ENCODE peak calls at places on chromosomes 1 and 21, in five cellular contexts. H is uterus, N is HFF-Myc, Z is epithelial cell of esophagus, W is endothelial cell. M is an unnamed sample.

GRCh38 chr1:184050631-184051030 is 899 bp upstream of the TSEN15 start:
- DNase-seq in N (no peak), Z (no peak), H (no peak), W (no peak), M (no peak)

GRCh38 chr1:196207624-196208204 is 400.5 kb downstream of the KCNT2 start:
- DNase-seq in Z (no peak), W (no peak), N (no peak), H (no peak), M (no peak)

GRCh38 chr1:228226141-228226874 is 18.5 kb downstream of the OBSCN start:
- DNase-seq in Z (no peak), W (no peak), H (no peak), N (no peak), M (no peak)

GRCh38 chr21:32624726-32625125 is 12.5 kb upstream of the CFAP298 start:
- DNase-seq in W (no peak), N (no peak), Z (peak; percentile 72), H (no peak), M (no peak)

GRCh38 chr1:165426745-165427144 is 18.2 kb downstream of the RXRG start:
- DNase-seq in Z (no peak), W (no peak), N (no peak), H (no peak), M (no peak)

GRCh38 chr1:21280011-21280471 is 10.2 kb downstream of the ECE1 start:
- DNase-seq in W (peak; percentile 62), N (no peak), Z (no peak), H (peak; percentile 54), M (no peak)

GRCh38 chr1:156667968-156668709 is 9.1 kb downstream of the NES start:
- DNase-seq in Z (no peak), H (no peak), N (no peak), W (no peak), M (no peak)

GRCh38 chr1:112797221-112797620 is 82.1 kb upstream of the PPM1J start:
- DNase-seq in W (no peak), N (no peak), H (no peak), Z (no peak), M (no peak)

GRCh38 chr1:13911697-13912619 is 212.0 kb downstream of the PRDM2 start:
- DNase-seq in W (no peak), Z (no peak), N (no peak), H (no peak), M (no peak)

GRCh38 chr1:237851209-237851845 is 39.4 kb downstream of the ZP4 start:
- DNase-seq in H (no peak), W (peak; percentile 71), N (no peak), Z (peak; percentile 77), M (no peak)

GRCh38 chr1:154609398-154610380 is 1.7 kb upstream of the ADAR start:
- DNase-seq in H (no peak), Z (peak; percentile 62), N (no peak), W (no peak), M (no peak)

GRCh38 chr1:226654508-226655124 is 84.5 kb downstream of the ITPKB start:
- DNase-seq in H (no peak), W (no peak), Z (no peak), N (no peak), M (no peak)

GRCh38 chr1:57307382-57307781 is 116.5 kb downstream of the DAB1 start:
- DNase-seq in W (no peak), Z (peak; percentile 36), N (peak; percentile 12), H (no peak), M (no peak)

GRCh38 chr21:26572668-26573381 is at the start of gene CYYR1:
- DNase-seq in N (no peak), W (peak; percentile 55), H (no peak), Z (peak; percentile 35), M (no peak)

GRCh38 chr21:14952916-14953315 is 111.9 kb downstream of the NRIP1 start:
- DNase-seq in Z (no peak), W (no peak), N (no peak), H (no peak), M (no peak)

GRCh38 chr1:229378586-229379442 is 36.0 kb upstream of the CCSAP start:
- DNase-seq in Z (no peak), W (no peak), N (no peak), H (no peak), M (no peak)

GRCh38 chr1:29324771-29325351 is 88.5 kb downstream of the PTPRU start:
- DNase-seq in W (peak; percentile 38), Z (peak; percentile 13), N (no peak), H (no peak), M (no peak)

GRCh38 chr1:54237656-54238055 is 37.7 kb downstream of the MRPL37 start:
- DNase-seq in Z (no peak), H (no peak), N (no peak), W (no peak), M (no peak)

GRCh38 chr1:93556291-93556690 is 108.4 kb downstream of the FNBP1L start:
- DNase-seq in W (no peak), N (no peak), H (no peak), Z (no peak), M (no peak)

GRCh38 chr1:246219508-246220030 is 287.5 kb downstream of the SMYD3 start:
- DNase-seq in Z (peak; percentile 12), H (no peak), N (peak; percentile 4), W (no peak), M (no peak)

GRCh38 chr1:9676815-9677393 is 25.4 kb downstream of the PIK3CD start:
- DNase-seq in H (no peak), W (no peak), Z (no peak), N (no peak), M (no peak)

GRCh38 chr1:208174736-208175507 is 69.3 kb downstream of the PLXNA2 start:
- DNase-seq in Z (no peak), N (no peak), H (no peak), W (no peak), M (no peak)

GRCh38 chr1:27145934-27146354 is 9.0 kb downstream of the SLC9A1 start:
- DNase-seq in Z (peak; percentile 91), H (peak; percentile 71), N (peak; percentile 40), W (no peak), M (peak; percentile 61)

GRCh38 chr1:150895618-150896017 is 8.7 kb downstream of the CTXND2 start:
- DNase-seq in N (no peak), Z (peak; percentile 73), H (no peak), W (no peak), M (no peak)

GRCh38 chr1:147516157-147516917 is 25.0 kb upstream of the BCL9 start:
- DNase-seq in H (no peak), W (no peak), Z (peak; percentile 17), N (no peak), M (no peak)

GRCh38 chr21:41899431-41900202 is 20.5 kb upstream of the PRDM15 start:
- DNase-seq in Z (no peak), W (no peak), N (no peak), H (no peak), M (no peak)

GRCh38 chr1:26999440-26999987 is 6.0 kb downstream of the TRNP1 start:
- DNase-seq in N (peak; percentile 94), W (peak; percentile 15), Z (peak; percentile 96), H (peak; percentile 91), M (peak; percentile 96)

GRCh38 chr1:201283836-201284553 is 689 bp downstream of the PKP1 start:
- DNase-seq in Z (no peak), N (no peak), H (no peak), W (no peak), M (no peak)

GRCh38 chr1:30234091-30234490 is 489.3 kb downstream of the MATN1 start:
- DNase-seq in N (no peak), Z (no peak), H (no peak), W (no peak), M (no peak)

GRCh38 chr1:117561551-117561950 is 44.3 kb upstream of the TENT5C start:
- DNase-seq in Z (no peak), W (no peak), N (no peak), H (no peak), M (no peak)

GRCh38 chr1:36083635-36084501 is at the start of gene TEKT2:
- DNase-seq in W (peak; percentile 78), N (no peak), Z (no peak), H (no peak), M (no peak)

GRCh38 chr1:117976381-117976780 is 46.8 kb downstream of the WDR3 start:
- DNase-seq in W (no peak), H (no peak), Z (no peak), N (no peak), M (no peak)

GRCh38 chr1:212760126-212760823 is 31.3 kb downstream of the NSL1 start:
- DNase-seq in W (peak; percentile 65), N (no peak), H (no peak), Z (peak; percentile 41), M (no peak)

GRCh38 chr1:59431566-59432294 is 134.8 kb downstream of the FGGY start:
- DNase-seq in N (no peak), Z (peak; percentile 21), W (no peak), H (no peak), M (no peak)

GRCh38 chr1:32759521-32759980 is 57.0 kb upstream of the SYNC start:
- DNase-seq in Z (peak; percentile 82), W (no peak), N (no peak), H (no peak), M (no peak)
- TF ChIP-seq CTCF in Z (no peak), W (no peak), N (no peak), H (no peak), M (no peak)

DNA sequence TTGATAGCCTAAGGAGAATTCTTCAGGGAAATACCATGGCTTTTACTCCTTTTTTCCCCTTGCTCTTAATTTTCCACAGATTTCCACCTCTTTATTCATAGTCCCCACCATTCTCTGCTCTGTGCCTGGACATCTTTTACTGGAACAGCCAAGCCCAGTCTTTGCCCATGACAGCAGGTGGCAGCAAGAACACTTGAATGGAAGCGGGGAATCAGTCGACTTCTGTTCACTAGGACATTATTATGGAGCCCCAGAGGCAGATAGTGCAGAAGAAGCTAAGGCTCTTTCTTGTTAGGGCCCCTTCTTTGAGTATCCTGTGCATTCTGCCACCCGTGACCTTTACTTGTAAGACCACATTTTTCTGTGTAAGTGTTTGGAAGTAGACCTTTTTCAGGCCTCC is 6.3 kb downstream of the OR14I1 start:
- DNase-seq in Z (peak; percentile 9), H (no peak), N (no peak), W (no peak), M (no peak)
- TF ChIP-seq CTCF in Z (no peak), H (no peak), N (no peak), W (no peak), M (no peak)

GRCh38 chr1:114466334-114467014 is 44.5 kb downstream of the TRIM33 start:
- DNase-seq in W (no peak), N (no peak), Z (no peak), H (no peak), M (no peak)
- TF ChIP-seq CTCF in W (no peak), N (no peak), Z (no peak), H (no peak), M (no peak)

DNA sequence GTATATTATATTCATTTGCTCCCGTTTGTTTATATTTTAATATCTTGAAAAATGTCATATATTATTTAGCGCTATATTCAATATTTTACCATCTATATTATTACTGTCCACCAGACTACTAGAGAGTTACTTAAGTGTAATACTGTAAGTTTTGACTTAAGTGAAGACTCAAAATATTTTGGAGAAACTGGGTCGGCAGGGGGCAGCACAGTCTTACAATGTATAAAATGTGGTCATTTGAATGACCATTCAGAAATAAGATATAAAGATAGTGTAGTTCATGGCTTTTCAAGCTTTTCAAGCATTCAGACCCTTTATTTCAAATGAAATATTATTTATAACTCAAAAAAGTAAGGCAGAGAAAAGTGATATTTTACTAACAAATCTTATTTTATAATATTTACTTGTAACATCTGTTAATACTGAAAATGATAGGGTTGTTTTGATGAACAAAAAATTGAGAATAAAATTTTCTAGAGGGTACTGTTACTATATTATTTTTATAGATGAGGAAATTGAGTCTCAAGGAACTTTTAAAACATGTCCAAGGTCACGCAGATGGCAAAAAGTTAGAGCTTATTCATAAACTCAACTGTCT is 89.0 kb upstream of the SERTAD4 start:
- DNase-seq in H (peak; percentile 81), Z (peak; percentile 77), N (peak; percentile 50), W (peak; percentile 69), M (peak; percentile 23)
- TF ChIP-seq CTCF in H (peak; percentile 54), Z (peak; percentile 58), N (peak; percentile 51), W (peak; percentile 76), M (peak; percentile 39)